ENCODE peak calls at places on chromosomes 12 and 14, in seven cellular contexts. M is coronary artery, O is A673, X is GM12865, F is testis, A is GM12864, N is breast epithelium. W is an unnamed sample.

GRCh38 chr14:59679872-59680271 is 103.3 kb upstream of the CCDC175 start:
- DNase-seq in M (no peak), O (peak; percentile 20), X (no peak), F (peak; percentile 40), A (no peak), N (no peak), W (no peak)

GRCh38 chr14:34043627-34044372 is 92.9 kb upstream of the EGLN3 start:
- DNase-seq in M (no peak), O (no peak), X (peak; percentile 90), F (no peak), A (peak; percentile 77), N (no peak), W (no peak)

GRCh38 chr14:94342334-94342934 is 19.3 kb upstream of the SERPINA6 start:
- DNase-seq in M (no peak), O (peak; percentile 89), X (peak; percentile 23), F (peak; percentile 89), A (no peak), N (peak; percentile 88), W (peak; percentile 100)

GRCh38 chr14:35332517-35333346 is 40.5 kb downstream of the PSMA6 start:
- DNase-seq in M (no peak), O (no peak), X (peak; percentile 64), F (no peak), A (no peak), N (no peak), W (peak; percentile 17)

GRCh38 chr12:128613821-128614220 is 209.9 kb downstream of the SLC15A4 start:
- DNase-seq in M (no peak), O (no peak), X (peak; percentile 41), F (no peak), A (no peak), N (no peak), W (no peak)

GRCh38 chr12:109274381-109274780 is 34.7 kb downstream of the FOXN4 start:
- DNase-seq in M (no peak), O (no peak), X (no peak), F (no peak), A (no peak), N (no peak), W (no peak)

GRCh38 chr12:113467154-113467513 is 4.5 kb downstream of the LHX5 start:
- DNase-seq in M (no peak), O (no peak), X (no peak), F (no peak), A (no peak), N (no peak), W (no peak)

GRCh38 chr12:105228494-105228893 is 7.5 kb downstream of the APPL2 start:
- DNase-seq in M (no peak), O (no peak), X (no peak), F (no peak), A (no peak), N (no peak), W (peak; percentile 90)

GRCh38 chr14:105591052-105591451 is 64.7 kb downstream of the TMEM121 start:
- DNase-seq in M (peak; percentile 45), O (no peak), X (no peak), F (no peak), A (no peak), N (no peak), W (no peak)

GRCh38 chr12:92210062-92210461 is 64.4 kb upstream of the BTG1 start:
- DNase-seq in M (no peak), O (no peak), X (peak; percentile 72), F (no peak), A (peak; percentile 57), N (no peak), W (no peak)

GRCh38 chr14:89534896-89535615 is 118.0 kb upstream of the FOXN3 start:
- DNase-seq in M (no peak), O (no peak), X (no peak), F (no peak), A (no peak), N (no peak), W (peak; percentile 34)

GRCh38 chr12:93741741-93742085 is 64.5 kb downstream of the CRADD start:
- DNase-seq in M (no peak), O (no peak), X (no peak), F (peak; percentile 54), A (no peak), N (no peak), W (peak; percentile 35)

GRCh38 chr14:60161176-60162107 is 3.8 kb downstream of the DHRS7 start:
- DNase-seq in M (no peak), O (no peak), X (no peak), F (no peak), A (no peak), N (no peak), W (peak; percentile 69)

GRCh38 chr12:29608581-29608980 is 111.1 kb upstream of the OVCH1 start:
- DNase-seq in M (no peak), O (no peak), X (no peak), F (no peak), A (no peak), N (no peak), W (no peak)

GRCh38 chr12:132413931-132414588 is 75.9 kb upstream of the FBRSL1 start:
- DNase-seq in M (no peak), O (peak; percentile 42), X (no peak), F (no peak), A (no peak), N (no peak), W (no peak)

GRCh38 chr12:91991397-91992187 is 154.1 kb downstream of the BTG1 start:
- DNase-seq in M (no peak), O (peak; percentile 6), X (peak; percentile 52), F (no peak), A (peak; percentile 12), N (no peak), W (peak; percentile 41)

GRCh38 chr12:93853698-93854478 is 176.7 kb downstream of the CRADD start:
- DNase-seq in M (no peak), O (no peak), X (peak; percentile 50), F (no peak), A (no peak), N (no peak), W (no peak)

GRCh38 chr12:132437252-132438138 is 52.5 kb upstream of the FBRSL1 start:
- DNase-seq in M (no peak), O (peak; percentile 72), X (no peak), F (no peak), A (no peak), N (no peak), W (no peak)

GRCh38 chr12:118357327-118358007 is 15.2 kb downstream of the TAOK3 start:
- DNase-seq in M (no peak), O (peak; percentile 87), X (peak; percentile 86), F (no peak), A (no peak), N (no peak), W (peak; percentile 80)

GRCh38 chr12:98698603-98699463 is 53.7 kb downstream of the APAF1 start:
- DNase-seq in M (no peak), O (peak; percentile 66), X (peak; percentile 75), F (peak; percentile 75), A (peak; percentile 30), N (no peak), W (peak; percentile 75)

GRCh38 chr14:101073598-101073965 is 170.1 kb upstream of the RTL1 start:
- DNase-seq in M (no peak), O (no peak), X (no peak), F (peak; percentile 9), A (no peak), N (no peak), W (no peak)

GRCh38 chr14:101072531-101072930 is 169.0 kb upstream of the RTL1 start:
- DNase-seq in M (peak; percentile 45), O (no peak), X (no peak), F (peak; percentile 1), A (no peak), N (peak; percentile 44), W (no peak)

GRCh38 chr14:101074124-101075024 is 170.9 kb upstream of the RTL1 start:
- DNase-seq in M (no peak), O (no peak), X (no peak), F (peak; percentile 9), A (no peak), N (no peak), W (no peak)

GRCh38 chr14:101072070-101072469 is 168.5 kb upstream of the RTL1 start:
- DNase-seq in M (no peak), O (no peak), X (no peak), F (no peak), A (no peak), N (peak; percentile 38), W (no peak)

GRCh38 chr14:101072945-101073597 is 169.5 kb upstream of the RTL1 start:
- DNase-seq in M (peak; percentile 72), O (peak; percentile 83), X (peak; percentile 44), F (peak; percentile 41), A (no peak), N (peak; percentile 86), W (peak; percentile 97)
- TF ChIP-seq CTCF in M (no peak), O (no peak), X (no peak), F (no peak), A (no peak), N (peak; percentile 12), W (no peak)

GRCh38 chr12:62859203-62859799 is 75.6 kb downstream of the PPM1H start:
- DNase-seq in M (no peak), O (no peak), X (no peak), F (no peak), A (no peak), N (no peak), W (no peak)
- H3K4me3 ChIP-seq in M (no peak overlapping the region), O (no peak overlapping the region), X (no peak overlapping the region), F (no peak overlapping the region), A (no peak overlapping the region), N (no peak overlapping the region), W (no peak overlapping the region)

DNA sequence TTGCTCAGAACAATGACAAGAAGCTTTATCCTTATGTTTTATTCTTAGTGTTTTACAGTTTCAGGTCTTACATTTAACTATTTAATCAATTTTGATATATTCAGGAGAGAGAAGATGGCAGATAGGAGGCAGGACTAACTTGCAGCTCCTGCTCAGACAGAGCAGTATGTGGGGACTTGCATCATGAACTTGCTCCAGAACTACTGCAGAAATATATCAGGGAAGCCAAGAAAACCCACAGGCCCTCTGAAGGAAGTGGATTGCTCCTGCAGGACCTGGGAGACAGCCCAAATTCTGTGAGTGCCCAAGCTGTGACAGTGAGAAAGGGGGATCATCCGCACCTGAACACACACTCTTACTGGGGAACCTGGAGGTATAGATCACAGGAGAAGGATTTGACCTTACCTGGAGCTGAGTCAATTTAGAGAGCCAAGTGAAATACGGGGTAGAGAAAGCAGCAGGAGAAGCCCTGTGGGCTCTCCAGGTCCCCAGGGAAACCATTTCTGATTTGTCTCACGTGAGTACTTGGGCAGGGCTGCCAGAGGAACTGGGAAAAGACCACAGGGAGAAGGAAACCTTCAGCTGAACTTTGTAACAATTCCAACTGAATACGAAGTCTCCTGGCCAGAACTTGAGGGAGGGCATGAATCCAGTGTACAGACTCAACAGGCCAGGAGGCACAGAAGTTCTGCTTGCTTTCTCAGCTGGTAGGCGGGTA is 28.9 kb upstream of the TSPAN8 start:
- DNase-seq in M (no peak), O (peak; percentile 54), X (no peak), F (no peak), A (no peak), N (no peak), W (peak; percentile 43)
- TF ChIP-seq CTCF in M (no peak), O (no peak), X (no peak), F (no peak), A (no peak), N (no peak), W (no peak)

GRCh38 chr12:88334271-88334670 is 192.2 kb downstream of the TMTC3 start:
- DNase-seq in M (no peak), O (no peak), X (peak; percentile 67), F (no peak), A (no peak), N (no peak), W (peak; percentile 81)
- H3K4me3 ChIP-seq in M (no peak overlapping the region), O (no peak overlapping the region), X (no peak overlapping the region), F (no peak overlapping the region), A (no peak overlapping the region), N (no peak overlapping the region), W (no peak overlapping the region)

GRCh38 chr12:50597200-50598195 is 92.7 kb downstream of the DIP2B start:
- DNase-seq in M (no peak), O (peak; percentile 83), X (peak; percentile 82), F (peak; percentile 46), A (peak; percentile 55), N (no peak), W (peak; percentile 87)
- TF ChIP-seq CTCF in M (no peak), O (no peak), X (no peak), F (no peak), A (no peak), N (no peak), W (no peak)

W was measured in fibroblast of mammary gland.